ENCODE peak calls at places on chromosomes 3 and 15, in ten cellular contexts. One of them, this sample, is unnamed.

GRCh38 chr3:16600771-16601538 is 4.3 kb downstream of the DAZL start:
- DNase-seq in fibroblast of mammary gland: peak; percentile 85
- DNase-seq in keratinocyte: peak; percentile 28
- DNase-seq in IMR-90: peak; percentile 81
- DNase-seq in GM12878: no peak
- DNase-seq in A549: peak; percentile 44
- DNase-seq in cardiac muscle cell: peak; percentile 91
- DNase-seq in astrocyte of the cerebellum: peak; percentile 83
- DNase-seq in left ventricle myocardium inferior: peak; percentile 79
- DNase-seq in fibroblast of the aortic adventitia: peak; percentile 91
- DNase-seq in this sample: peak; percentile 94

GRCh38 chr15:98898122-98898521 is 109.5 kb downstream of the PGPEP1L start:
- DNase-seq in IMR-90: no peak
- DNase-seq in fibroblast of mammary gland: peak; percentile 28
- DNase-seq in GM12878: no peak
- DNase-seq in keratinocyte: no peak
- DNase-seq in cardiac muscle cell: no peak
- DNase-seq in A549: no peak
- DNase-seq in left ventricle myocardium inferior: no peak
- DNase-seq in astrocyte of the cerebellum: no peak
- DNase-seq in fibroblast of the aortic adventitia: peak; percentile 52
- DNase-seq in this sample: no peak

GRCh38 chr3:37862219-37862711 is 585 bp downstream of the CTDSPL start:
- DNase-seq in astrocyte of the cerebellum: no peak
- DNase-seq in GM12878: no peak
- DNase-seq in cardiac muscle cell: peak; percentile 49
- DNase-seq in fibroblast of the aortic adventitia: peak; percentile 43
- DNase-seq in IMR-90: peak; percentile 48
- DNase-seq in left ventricle myocardium inferior: peak; percentile 58
- DNase-seq in keratinocyte: no peak
- DNase-seq in fibroblast of mammary gland: peak; percentile 54
- DNase-seq in A549: peak; percentile 21
- DNase-seq in this sample: peak; percentile 37

GRCh38 chr15:27608248-27608647 is 490.9 kb downstream of the OCA2 start:
- DNase-seq in left ventricle myocardium inferior: no peak
- DNase-seq in fibroblast of mammary gland: no peak
- DNase-seq in keratinocyte: no peak
- DNase-seq in A549: no peak
- DNase-seq in GM12878: no peak
- DNase-seq in fibroblast of the aortic adventitia: no peak
- DNase-seq in cardiac muscle cell: no peak
- DNase-seq in IMR-90: no peak
- DNase-seq in astrocyte of the cerebellum: no peak
- DNase-seq in this sample: no peak

GRCh38 chr3:11989383-11990050 is 14.7 kb upstream of the SYN2 start:
- DNase-seq in cardiac muscle cell: no peak
- DNase-seq in A549: no peak
- DNase-seq in astrocyte of the cerebellum: no peak
- DNase-seq in fibroblast of the aortic adventitia: no peak
- DNase-seq in left ventricle myocardium inferior: no peak
- DNase-seq in GM12878: no peak
- DNase-seq in keratinocyte: no peak
- DNase-seq in IMR-90: no peak
- DNase-seq in fibroblast of mammary gland: peak; percentile 3
- DNase-seq in this sample: no peak

GRCh38 chr3:111910806-111911205 is 51.7 kb downstream of the PHLDB2 start:
- DNase-seq in fibroblast of mammary gland: peak; percentile 80
- DNase-seq in A549: no peak
- DNase-seq in fibroblast of the aortic adventitia: peak; percentile 94
- DNase-seq in GM12878: no peak
- DNase-seq in left ventricle myocardium inferior: no peak
- DNase-seq in astrocyte of the cerebellum: peak; percentile 32
- DNase-seq in IMR-90: peak; percentile 86
- DNase-seq in cardiac muscle cell: peak; percentile 92
- DNase-seq in keratinocyte: no peak
- DNase-seq in this sample: peak; percentile 85

GRCh38 chr3:11566478-11566877 is 77.2 kb downstream of the VGLL4 start:
- DNase-seq in left ventricle myocardium inferior: no peak
- DNase-seq in astrocyte of the cerebellum: no peak
- DNase-seq in A549: no peak
- DNase-seq in fibroblast of the aortic adventitia: no peak
- DNase-seq in cardiac muscle cell: no peak
- DNase-seq in keratinocyte: no peak
- DNase-seq in GM12878: no peak
- DNase-seq in IMR-90: no peak
- DNase-seq in fibroblast of mammary gland: no peak
- DNase-seq in this sample: no peak

GRCh38 chr3:17894434-17895060 is 152.1 kb upstream of the TBC1D5 start:
- DNase-seq in left ventricle myocardium inferior: no peak
- DNase-seq in cardiac muscle cell: peak; percentile 82
- DNase-seq in keratinocyte: peak; percentile 26
- DNase-seq in A549: no peak
- DNase-seq in GM12878: no peak
- DNase-seq in IMR-90: peak; percentile 45
- DNase-seq in fibroblast of the aortic adventitia: peak; percentile 78
- DNase-seq in fibroblast of mammary gland: peak; percentile 66
- DNase-seq in astrocyte of the cerebellum: peak; percentile 68
- DNase-seq in this sample: peak; percentile 80

GRCh38 chr3:79773291-79773690 is 5.5 kb upstream of the ROBO1 start:
- DNase-seq in cardiac muscle cell: no peak
- DNase-seq in astrocyte of the cerebellum: no peak
- DNase-seq in GM12878: no peak
- DNase-seq in keratinocyte: no peak
- DNase-seq in fibroblast of mammary gland: no peak
- DNase-seq in fibroblast of the aortic adventitia: no peak
- DNase-seq in IMR-90: no peak
- DNase-seq in left ventricle myocardium inferior: no peak
- DNase-seq in A549: no peak
- DNase-seq in this sample: no peak

GRCh38 chr3:45938043-45938435 is 5.2 kb upstream of the CXCR6 start:
- DNase-seq in IMR-90: no peak
- DNase-seq in cardiac muscle cell: no peak
- DNase-seq in keratinocyte: no peak
- DNase-seq in left ventricle myocardium inferior: no peak
- DNase-seq in astrocyte of the cerebellum: no peak
- DNase-seq in A549: no peak
- DNase-seq in fibroblast of mammary gland: no peak
- DNase-seq in fibroblast of the aortic adventitia: no peak
- DNase-seq in GM12878: no peak
- DNase-seq in this sample: no peak

GRCh38 chr3:60094392-60094947 is 1044.6 kb upstream of the CFAP20DC start:
- DNase-seq in A549: no peak
- DNase-seq in GM12878: no peak
- DNase-seq in keratinocyte: no peak
- DNase-seq in IMR-90: no peak
- DNase-seq in cardiac muscle cell: no peak
- DNase-seq in astrocyte of the cerebellum: no peak
- DNase-seq in fibroblast of mammary gland: no peak
- DNase-seq in fibroblast of the aortic adventitia: no peak
- DNase-seq in left ventricle myocardium inferior: no peak
- DNase-seq in this sample: no peak

GRCh38 chr3:93843981-93844380 is 129.7 kb downstream of the PROS1 start:
- DNase-seq in fibroblast of the aortic adventitia: peak; percentile 86
- DNase-seq in A549: no peak
- DNase-seq in IMR-90: peak; percentile 76
- DNase-seq in left ventricle myocardium inferior: no peak
- DNase-seq in keratinocyte: peak; percentile 13
- DNase-seq in fibroblast of mammary gland: peak; percentile 92
- DNase-seq in cardiac muscle cell: peak; percentile 89
- DNase-seq in GM12878: no peak
- DNase-seq in astrocyte of the cerebellum: peak; percentile 44
- DNase-seq in this sample: peak; percentile 90

GRCh38 chr15:29103825-29104565 is 165.6 kb downstream of the NSMCE3 start:
- DNase-seq in A549: peak; percentile 70
- DNase-seq in fibroblast of the aortic adventitia: peak; percentile 57
- DNase-seq in cardiac muscle cell: peak; percentile 92
- DNase-seq in astrocyte of the cerebellum: peak; percentile 49
- DNase-seq in GM12878: no peak
- DNase-seq in keratinocyte: no peak
- DNase-seq in left ventricle myocardium inferior: peak; percentile 68
- DNase-seq in fibroblast of mammary gland: peak; percentile 70
- DNase-seq in IMR-90: peak; percentile 68
- DNase-seq in this sample: peak; percentile 97
- H3K4me3 ChIP-seq in A549: no peak overlapping the region
- H3K4me3 ChIP-seq in fibroblast of the aortic adventitia: peak overlapping the region; percentile 22
- H3K4me3 ChIP-seq in cardiac muscle cell: no peak overlapping the region
- H3K4me3 ChIP-seq in astrocyte of the cerebellum: peak overlapping the region; percentile 22
- H3K4me3 ChIP-seq in GM12878: no peak overlapping the region
- H3K4me3 ChIP-seq in keratinocyte: no peak overlapping the region
- H3K4me3 ChIP-seq in left ventricle myocardium inferior: peak overlapping the region; percentile 65
- H3K4me3 ChIP-seq in fibroblast of mammary gland: peak overlapping the region; percentile 37
- H3K4me3 ChIP-seq in IMR-90: no peak overlapping the region
- H3K4me3 ChIP-seq in this sample: peak overlapping the region; percentile 60

GRCh38 chr3:46998852-46999515 is 19.5 kb downstream of the NBEAL2 start:
- DNase-seq in left ventricle myocardium inferior: peak; percentile 14
- DNase-seq in IMR-90: no peak
- DNase-seq in A549: no peak
- DNase-seq in GM12878: no peak
- DNase-seq in fibroblast of mammary gland: no peak
- DNase-seq in fibroblast of the aortic adventitia: no peak
- DNase-seq in cardiac muscle cell: no peak
- DNase-seq in keratinocyte: no peak
- DNase-seq in astrocyte of the cerebellum: no peak
- DNase-seq in this sample: no peak
- TF ChIP-seq CTCF in left ventricle myocardium inferior: peak; percentile 35
- TF ChIP-seq CTCF in IMR-90: no peak
- TF ChIP-seq CTCF in A549: no peak
- TF ChIP-seq CTCF in GM12878: no peak
- TF ChIP-seq CTCF in fibroblast of mammary gland: no peak
- TF ChIP-seq CTCF in fibroblast of the aortic adventitia: no peak
- TF ChIP-seq CTCF in cardiac muscle cell: no peak
- TF ChIP-seq CTCF in keratinocyte: no peak
- TF ChIP-seq CTCF in astrocyte of the cerebellum: no peak
- TF ChIP-seq CTCF in this sample: no peak

GRCh38 chr3:122609798-122610559 is 32.5 kb downstream of the PARP15 start:
- DNase-seq in A549: peak; percentile 46
- DNase-seq in GM12878: peak; percentile 98
- DNase-seq in cardiac muscle cell: peak; percentile 73
- DNase-seq in IMR-90: peak; percentile 89
- DNase-seq in left ventricle myocardium inferior: no peak
- DNase-seq in keratinocyte: no peak
- DNase-seq in fibroblast of the aortic adventitia: peak; percentile 66
- DNase-seq in astrocyte of the cerebellum: peak; percentile 45
- DNase-seq in fibroblast of mammary gland: peak; percentile 94
- DNase-seq in this sample: peak; percentile 88
- H3K4me3 ChIP-seq in A549: no peak overlapping the region
- H3K4me3 ChIP-seq in GM12878: no peak overlapping the region
- H3K4me3 ChIP-seq in cardiac muscle cell: no peak overlapping the region
- H3K4me3 ChIP-seq in IMR-90: no peak overlapping the region
- H3K4me3 ChIP-seq in left ventricle myocardium inferior: no peak overlapping the region
- H3K4me3 ChIP-seq in keratinocyte: no peak overlapping the region
- H3K4me3 ChIP-seq in fibroblast of the aortic adventitia: no peak overlapping the region
- H3K4me3 ChIP-seq in astrocyte of the cerebellum: no peak overlapping the region
- H3K4me3 ChIP-seq in fibroblast of mammary gland: no peak overlapping the region
- H3K4me3 ChIP-seq in this sample: no peak overlapping the region

GRCh38 chr3:86249833-86250232 is 741.1 kb downstream of the VGLL3 start:
- DNase-seq in astrocyte of the cerebellum: no peak
- DNase-seq in GM12878: no peak
- DNase-seq in IMR-90: no peak
- DNase-seq in fibroblast of mammary gland: no peak
- DNase-seq in keratinocyte: no peak
- DNase-seq in cardiac muscle cell: no peak
- DNase-seq in fibroblast of the aortic adventitia: no peak
- DNase-seq in A549: no peak
- DNase-seq in left ventricle myocardium inferior: no peak
- DNase-seq in this sample: no peak

GRCh38 chr3:86244897-86245296 is 746.1 kb downstream of the VGLL3 start:
- DNase-seq in cardiac muscle cell: no peak
- DNase-seq in IMR-90: no peak
- DNase-seq in left ventricle myocardium inferior: no peak
- DNase-seq in A549: no peak
- DNase-seq in astrocyte of the cerebellum: no peak
- DNase-seq in keratinocyte: no peak
- DNase-seq in fibroblast of mammary gland: no peak
- DNase-seq in fibroblast of the aortic adventitia: no peak
- DNase-seq in GM12878: no peak
- DNase-seq in this sample: no peak

GRCh38 chr3:86239956-86240355 is 751.0 kb downstream of the VGLL3 start:
- DNase-seq in A549: no peak
- DNase-seq in left ventricle myocardium inferior: no peak
- DNase-seq in astrocyte of the cerebellum: peak; percentile 8
- DNase-seq in IMR-90: no peak
- DNase-seq in GM12878: no peak
- DNase-seq in fibroblast of mammary gland: no peak
- DNase-seq in cardiac muscle cell: no peak
- DNase-seq in keratinocyte: no peak
- DNase-seq in fibroblast of the aortic adventitia: no peak
- DNase-seq in this sample: peak; percentile 4

GRCh38 chr3:86245360-86245759 is 745.6 kb downstream of the VGLL3 start:
- DNase-seq in fibroblast of the aortic adventitia: no peak
- DNase-seq in A549: no peak
- DNase-seq in astrocyte of the cerebellum: no peak
- DNase-seq in left ventricle myocardium inferior: no peak
- DNase-seq in cardiac muscle cell: no peak
- DNase-seq in keratinocyte: no peak
- DNase-seq in fibroblast of mammary gland: no peak
- DNase-seq in IMR-90: no peak
- DNase-seq in GM12878: no peak
- DNase-seq in this sample: peak; percentile 9
- TF ChIP-seq CTCF in fibroblast of the aortic adventitia: no peak
- TF ChIP-seq CTCF in A549: peak; percentile 47
- TF ChIP-seq CTCF in astrocyte of the cerebellum: peak; percentile 39
- TF ChIP-seq CTCF in left ventricle myocardium inferior: peak; percentile 36
- TF ChIP-seq CTCF in cardiac muscle cell: no peak
- TF ChIP-seq CTCF in keratinocyte: no peak
- TF ChIP-seq CTCF in fibroblast of mammary gland: no peak
- TF ChIP-seq CTCF in IMR-90: no peak
- TF ChIP-seq CTCF in GM12878: no peak
- TF ChIP-seq CTCF in this sample: peak; percentile 41

GRCh38 chr3:107218864-107219269 is 158.4 kb upstream of the CCDC54 start:
- DNase-seq in fibroblast of the aortic adventitia: no peak
- DNase-seq in IMR-90: no peak
- DNase-seq in cardiac muscle cell: no peak
- DNase-seq in A549: no peak
- DNase-seq in left ventricle myocardium inferior: no peak
- DNase-seq in fibroblast of mammary gland: no peak
- DNase-seq in keratinocyte: no peak
- DNase-seq in astrocyte of the cerebellum: no peak
- DNase-seq in GM12878: no peak
- DNase-seq in this sample: peak; percentile 71

GRCh38 chr3:107216229-107216628 is 161.0 kb upstream of the CCDC54 start:
- DNase-seq in IMR-90: no peak
- DNase-seq in cardiac muscle cell: no peak
- DNase-seq in GM12878: no peak
- DNase-seq in A549: no peak
- DNase-seq in fibroblast of the aortic adventitia: no peak
- DNase-seq in fibroblast of mammary gland: no peak
- DNase-seq in keratinocyte: no peak
- DNase-seq in astrocyte of the cerebellum: no peak
- DNase-seq in left ventricle myocardium inferior: no peak
- DNase-seq in this sample: no peak

GRCh38 chr3:107212709-107213664 is 164.3 kb upstream of the CCDC54 start:
- DNase-seq in fibroblast of mammary gland: no peak
- DNase-seq in keratinocyte: no peak
- DNase-seq in GM12878: no peak
- DNase-seq in IMR-90: peak; percentile 15
- DNase-seq in cardiac muscle cell: no peak
- DNase-seq in fibroblast of the aortic adventitia: peak; percentile 53
- DNase-seq in left ventricle myocardium inferior: no peak
- DNase-seq in A549: no peak
- DNase-seq in astrocyte of the cerebellum: peak; percentile 48
- DNase-seq in this sample: peak; percentile 60

GRCh38 chr3:107217161-107217560 is 160.1 kb upstream of the CCDC54 start:
- DNase-seq in GM12878: no peak
- DNase-seq in fibroblast of mammary gland: peak; percentile 98
- DNase-seq in keratinocyte: peak; percentile 85
- DNase-seq in astrocyte of the cerebellum: peak; percentile 94
- DNase-seq in A549: no peak
- DNase-seq in left ventricle myocardium inferior: no peak
- DNase-seq in IMR-90: peak; percentile 87
- DNase-seq in fibroblast of the aortic adventitia: peak; percentile 90
- DNase-seq in cardiac muscle cell: peak; percentile 97
- DNase-seq in this sample: peak; percentile 98

GRCh38 chr3:107216711-107217110 is 160.5 kb upstream of the CCDC54 start:
- DNase-seq in keratinocyte: no peak
- DNase-seq in astrocyte of the cerebellum: peak; percentile 99
- DNase-seq in A549: no peak
- DNase-seq in fibroblast of mammary gland: peak; percentile 99
- DNase-seq in fibroblast of the aortic adventitia: peak; percentile 99
- DNase-seq in cardiac muscle cell: peak; percentile 99
- DNase-seq in IMR-90: peak; percentile 91
- DNase-seq in left ventricle myocardium inferior: no peak
- DNase-seq in GM12878: no peak
- DNase-seq in this sample: peak; percentile 99
- H3K4me3 ChIP-seq in keratinocyte: no peak overlapping the region
- H3K4me3 ChIP-seq in astrocyte of the cerebellum: peak overlapping the region; percentile 13
- H3K4me3 ChIP-seq in A549: no peak overlapping the region
- H3K4me3 ChIP-seq in fibroblast of mammary gland: peak overlapping the region; percentile 27
- H3K4me3 ChIP-seq in fibroblast of the aortic adventitia: no peak overlapping the region
- H3K4me3 ChIP-seq in cardiac muscle cell: no peak overlapping the region
- H3K4me3 ChIP-seq in IMR-90: no peak overlapping the region
- H3K4me3 ChIP-seq in left ventricle myocardium inferior: no peak overlapping the region
- H3K4me3 ChIP-seq in GM12878: no peak overlapping the region
- H3K4me3 ChIP-seq in this sample: no peak overlapping the region

This sample was measured in choroid plexus epithelial cell.